ENCODE peak calls at places on chromosomes 13 and 19, in five cellular contexts. R is K562, T is HepG2, J is GM12878, P is H1. B is an unnamed sample.

GRCh38 chr13:21837841-21838551 is 167.1 kb downstream of the FGF9 start:
- DNase-seq in P (no peak), J (no peak), R (no peak), T (peak), B (no peak)

GRCh38 chr19:34505321-34506025 is 23.9 kb downstream of the WTIP start:
- DNase-seq in T (no peak), J (no peak), P (no peak), R (peak), B (no peak)

GRCh38 chr19:39150807-39151206 is 25.2 kb downstream of the PAK4 start:
- DNase-seq in J (no peak), P (no peak), R (no peak), T (no peak), B (no peak)

GRCh38 chr13:111326621-111326965 is 6.2 kb downstream of the TEX29 start:
- DNase-seq in R (no peak), P (no peak), T (no peak), J (no peak), B (no peak)

GRCh38 chr13:112986946-112987345 is 17.9 kb downstream of the MCF2L start:
- DNase-seq in R (no peak), T (no peak), J (no peak), P (no peak), B (no peak)

GRCh38 chr13:113231306-113232207 is 22.1 kb downstream of the CUL4A start:
- DNase-seq in J (no peak), P (no peak), T (no peak), R (no peak), B (no peak)

GRCh38 chr13:26017196-26017921 is 34.5 kb downstream of the SHISA2 start:
- DNase-seq in P (no peak), T (no peak), R (no peak), J (no peak), B (no peak)

GRCh38 chr13:76473552-76474134 is 412.6 kb downstream of the KCTD12 start:
- DNase-seq in J (peak), P (peak), T (peak), R (peak), B (peak)

GRCh38 chr19:40420451-40420765 is 5.4 kb downstream of the SERTAD1 start:
- DNase-seq in R (no peak), J (no peak), T (no peak), P (no peak), B (no peak)

GRCh38 chr19:45195764-45196163 is 17.2 kb downstream of the BLOC1S3 start:
- DNase-seq in P (no peak), J (no peak), T (no peak), R (no peak), B (no peak)

GRCh38 chr13:31322025-31322424 is 122.2 kb downstream of the B3GLCT start:
- DNase-seq in P (no peak), T (no peak), R (no peak), J (no peak), B (no peak)

GRCh38 chr13:33509642-33510229 is 224.2 kb upstream of the STARD13 start:
- DNase-seq in T (no peak), J (no peak), P (no peak), R (no peak), B (no peak)

GRCh38 chr19:13071444-13072205 is 31.0 kb downstream of the LYL1 start:
- DNase-seq in P (no peak), R (no peak), T (no peak), J (no peak), B (no peak)

GRCh38 chr19:47210689-47211316 is 20.2 kb downstream of the BBC3 start:
- DNase-seq in R (peak), J (no peak), P (peak), T (peak), B (no peak)

GRCh38 chr19:43124360-43124759 is 41.9 kb upstream of the PSG2 start:
- DNase-seq in T (no peak), J (no peak), R (peak), P (no peak), B (no peak)

GRCh38 chr13:41383400-41383799 is 72.3 kb downstream of the NAA16 start:
- DNase-seq in T (no peak), R (no peak), P (no peak), J (no peak), B (no peak)
- TF ChIP-seq SRF in T (no peak), R (no peak), P (no peak), J (no peak), B (no peak)

GRCh38 chr19:32830231-32831014 is 39.1 kb downstream of the SLC7A9 start:
- DNase-seq in J (no peak), T (no peak), R (no peak), P (no peak), B (no peak)
- TF ChIP-seq RAD21 in J (no peak), T (no peak), R (no peak), P (no peak), B (no peak)

GRCh38 chr19:14467391-14467790 is 7.8 kb downstream of the PTGER1 start:
- DNase-seq in R (no peak), J (no peak), P (no peak), T (no peak), B (no peak)
- TF ChIP-seq SRF in R (no peak), J (no peak), P (no peak), T (no peak), B (no peak)

DNA sequence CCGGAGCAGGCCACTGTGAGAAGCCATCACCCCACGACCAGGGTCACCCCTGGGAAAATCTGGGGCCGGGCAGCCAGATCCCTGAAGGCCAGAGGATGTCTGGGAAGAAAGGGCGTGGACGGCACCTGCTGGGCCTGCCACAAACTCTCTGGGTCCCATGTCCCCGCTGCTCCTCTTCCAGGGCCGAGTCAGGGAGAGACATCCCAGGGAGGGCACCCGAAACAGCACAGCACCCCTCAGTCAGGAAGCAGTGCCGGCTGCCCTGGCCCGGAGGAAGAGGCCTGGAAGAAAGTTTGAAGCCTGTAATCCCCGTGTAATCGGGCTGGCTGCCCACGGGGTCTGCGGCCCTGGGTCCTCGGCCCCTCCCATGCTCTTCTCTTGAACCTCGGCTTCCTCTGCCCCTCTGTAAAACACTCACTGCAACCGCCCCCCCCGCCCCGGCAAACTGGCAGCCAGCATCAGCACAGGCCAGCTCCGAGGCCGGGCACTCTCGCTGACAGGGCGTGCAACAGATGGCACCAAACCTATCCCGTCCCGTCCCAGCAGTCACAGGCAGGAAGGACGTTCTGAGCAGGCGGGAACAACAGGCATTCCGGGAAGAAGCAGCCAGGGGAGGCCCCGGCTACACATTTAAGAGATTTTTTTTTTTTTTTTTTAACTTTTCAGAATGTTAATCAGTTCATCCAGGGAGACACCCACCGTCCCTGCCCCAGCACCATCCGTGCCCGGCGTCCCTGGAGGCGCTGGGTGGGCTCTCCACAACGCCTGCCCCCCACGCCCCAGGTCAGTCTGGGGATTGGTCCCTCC is 1.5 kb downstream of the SBNO2 start:
- DNase-seq in T (no peak), J (no peak), P (no peak), R (no peak), B (no peak)
- TF ChIP-seq RAD21 in T (no peak), J (no peak), P (no peak), R (no peak), B (no peak)

GRCh38 chr13:99997702-99998219 is 16.2 kb downstream of the ZIC2 start:
- DNase-seq in J (no peak), P (no peak), T (no peak), R (no peak), B (no peak)

GRCh38 chr13:99996177-99996705 is 14.7 kb downstream of the ZIC2 start:
- DNase-seq in T (no peak), J (no peak), P (no peak), R (no peak), B (no peak)

GRCh38 chr13:99995104-99995502 is 13.5 kb downstream of the ZIC2 start:
- DNase-seq in J (no peak), T (no peak), R (no peak), P (no peak), B (no peak)

GRCh38 chr13:99995503-99996176 is 14.1 kb downstream of the ZIC2 start:
- DNase-seq in P (no peak), J (no peak), R (no peak), T (no peak), B (no peak)

GRCh38 chr13:99998261-99998660 is 16.7 kb downstream of the ZIC2 start:
- DNase-seq in T (no peak), J (no peak), P (no peak), R (no peak), B (no peak)
- TF ChIP-seq SRF in T (no peak), J (no peak), P (no peak), R (no peak), B (no peak)

GRCh38 chr13:65597839-65598818 is 1632.0 kb downstream of the PCDH9 start:
- DNase-seq in P (no peak), R (no peak), J (no peak), T (no peak), B (no peak)
- TF ChIP-seq RAD21 in P (no peak), R (no peak), J (no peak), T (no peak), B (no peak)

GRCh38 chr19:31261651-31262331 is 87.4 kb downstream of the TSHZ3 start:
- DNase-seq in R (no peak), J (no peak), P (no peak), T (no peak), B (no peak)
- TF ChIP-seq SRF in R (no peak), J (no peak), P (no peak), T (no peak), B (no peak)

DNA sequence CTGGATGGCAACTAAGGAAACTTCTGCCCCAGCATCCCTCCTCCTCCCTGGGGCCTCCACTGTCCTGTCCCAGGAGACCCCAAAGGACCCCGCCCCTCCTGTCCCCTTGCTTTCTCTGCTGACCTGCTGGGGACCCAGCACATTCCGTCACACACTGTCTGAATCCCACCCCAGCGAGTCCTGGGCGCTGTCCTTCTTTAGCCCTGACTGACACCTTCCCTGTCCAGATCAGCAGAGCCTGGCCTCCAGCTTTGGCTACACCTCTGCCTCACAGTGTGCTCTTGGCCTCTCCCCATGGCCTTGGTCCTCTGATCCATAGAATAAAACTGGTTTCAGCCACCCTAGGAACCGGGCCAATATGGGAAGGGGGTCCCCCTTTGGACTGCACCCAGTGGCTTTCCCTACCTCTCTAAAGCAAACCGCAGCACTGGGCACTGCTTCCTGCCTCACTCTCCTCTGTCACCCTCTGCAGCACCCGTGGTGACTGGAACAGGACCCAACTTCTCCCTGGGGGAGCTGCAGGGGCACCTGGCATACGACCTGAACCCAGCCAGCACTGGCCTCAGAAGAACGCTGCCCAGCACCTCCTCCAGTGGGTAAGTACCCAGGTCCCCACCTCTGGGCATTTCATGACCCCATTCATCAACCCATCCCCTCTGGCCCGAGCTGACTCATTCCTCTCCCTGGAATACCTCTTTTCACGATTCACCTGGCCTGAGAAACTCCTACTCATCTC is 46.4 kb downstream of the SMIM24 start:
- DNase-seq in R (no peak), T (no peak), P (no peak), J (no peak), B (no peak)
- TF ChIP-seq RAD21 in R (no peak), T (no peak), P (no peak), J (no peak), B (no peak)

DNA sequence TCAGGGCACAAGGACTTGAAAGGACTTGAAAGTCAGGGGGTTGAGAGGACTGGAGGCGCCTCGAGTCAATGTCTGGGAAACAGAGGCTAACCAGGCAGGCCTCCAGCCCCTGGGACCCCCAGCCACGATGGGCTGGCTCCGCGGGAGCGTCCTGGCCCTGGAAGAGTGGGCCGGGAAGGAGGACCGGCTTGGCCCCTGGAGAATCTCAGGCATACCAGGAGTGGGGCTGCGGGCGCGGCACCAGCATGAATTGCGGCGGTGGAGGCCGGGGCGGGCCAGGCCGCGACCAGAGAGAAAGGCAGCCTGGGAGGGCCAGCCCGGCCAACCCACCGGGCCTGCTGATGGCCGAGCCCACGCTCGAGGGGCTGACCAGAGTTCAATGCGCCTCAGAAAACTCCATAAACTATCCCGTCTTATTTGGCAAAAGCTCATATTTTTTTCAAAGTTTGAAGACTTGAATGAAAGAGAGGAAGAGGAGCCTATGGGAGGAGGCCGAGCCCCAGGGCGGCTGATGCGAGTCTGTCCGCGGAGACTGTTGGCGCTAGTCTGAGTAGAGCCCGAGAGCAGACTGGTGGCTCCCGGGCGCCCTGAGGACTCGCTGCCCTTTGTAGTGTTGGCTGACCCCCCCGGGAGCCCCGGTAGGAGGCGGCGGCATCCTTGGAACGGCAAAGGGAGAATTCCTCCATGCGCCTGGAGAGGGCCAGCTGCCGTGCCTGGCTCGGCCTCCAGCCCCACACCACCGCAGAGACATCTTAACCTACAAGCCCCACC is 68.0 kb downstream of the MLLT1 start:
- DNase-seq in R (no peak), T (no peak), J (no peak), P (no peak), B (no peak)
- TF ChIP-seq SRF in R (no peak), T (no peak), J (no peak), P (no peak), B (no peak)